ENCODE peak calls at places on chromosomes 16 and 17, in eight cellular contexts. One of them, this sample, is unnamed.

GRCh38 chr17:71864754-71865153 is 256.1 kb upstream of the SOX9 start:
- DNase-seq in nucleus accumbens: no peak
- DNase-seq in RPMI7951: no peak
- DNase-seq in fibroblast of the aortic adventitia: no peak
- DNase-seq in body of pancreas: no peak
- DNase-seq in activated CD4-positive, alpha-beta T cell treated with anti-CD3 and anti-CD28 coated beads for 48 hours: no peak
- DNase-seq in activated CD8-positive, alpha-beta T cell treated with anti-CD3 and anti-CD28 coated beads for 36 hours: no peak
- DNase-seq in stimulated activated naive B cell treated with anti-CD40 and anti-IgM and Interleukin-4, amounts not matched to agents 10 μg/mL and 1 μg/mL and 100 μg/mL, for 72 hours: no peak
- DNase-seq in this sample: no peak

GRCh38 chr16:72637306-72637705 is 410.6 kb downstream of the ZFHX3 start:
- DNase-seq in nucleus accumbens: no peak
- DNase-seq in RPMI7951: peak; percentile 74
- DNase-seq in fibroblast of the aortic adventitia: peak; percentile 85
- DNase-seq in body of pancreas: no peak
- DNase-seq in activated CD4-positive, alpha-beta T cell treated with anti-CD3 and anti-CD28 coated beads for 48 hours: no peak
- DNase-seq in activated CD8-positive, alpha-beta T cell treated with anti-CD3 and anti-CD28 coated beads for 36 hours: no peak
- DNase-seq in stimulated activated naive B cell treated with anti-CD40 and anti-IgM and Interleukin-4, amounts not matched to agents 10 μg/mL and 1 μg/mL and 100 μg/mL, for 72 hours: no peak
- DNase-seq in this sample: no peak

GRCh38 chr16:12423151-12423550 is 380.5 kb downstream of the CPPED1 start:
- DNase-seq in nucleus accumbens: no peak
- DNase-seq in RPMI7951: no peak
- DNase-seq in fibroblast of the aortic adventitia: no peak
- DNase-seq in body of pancreas: no peak
- DNase-seq in activated CD4-positive, alpha-beta T cell treated with anti-CD3 and anti-CD28 coated beads for 48 hours: no peak
- DNase-seq in activated CD8-positive, alpha-beta T cell treated with anti-CD3 and anti-CD28 coated beads for 36 hours: no peak
- DNase-seq in stimulated activated naive B cell treated with anti-CD40 and anti-IgM and Interleukin-4, amounts not matched to agents 10 μg/mL and 1 μg/mL and 100 μg/mL, for 72 hours: no peak
- DNase-seq in this sample: no peak

GRCh38 chr16:86763819-86764218 is 185.5 kb downstream of the FOXL1 start:
- DNase-seq in nucleus accumbens: no peak
- DNase-seq in RPMI7951: peak; percentile 41
- DNase-seq in fibroblast of the aortic adventitia: no peak
- DNase-seq in body of pancreas: no peak
- DNase-seq in activated CD4-positive, alpha-beta T cell treated with anti-CD3 and anti-CD28 coated beads for 48 hours: no peak
- DNase-seq in activated CD8-positive, alpha-beta T cell treated with anti-CD3 and anti-CD28 coated beads for 36 hours: no peak
- DNase-seq in stimulated activated naive B cell treated with anti-CD40 and anti-IgM and Interleukin-4, amounts not matched to agents 10 μg/mL and 1 μg/mL and 100 μg/mL, for 72 hours: no peak
- DNase-seq in this sample: no peak

GRCh38 chr16:58127033-58127556 is 2.1 kb downstream of the CFAP20 start:
- DNase-seq in nucleus accumbens: no peak
- DNase-seq in RPMI7951: peak; percentile 58
- DNase-seq in fibroblast of the aortic adventitia: peak; percentile 39
- DNase-seq in body of pancreas: peak; percentile 30
- DNase-seq in activated CD4-positive, alpha-beta T cell treated with anti-CD3 and anti-CD28 coated beads for 48 hours: peak; percentile 17
- DNase-seq in activated CD8-positive, alpha-beta T cell treated with anti-CD3 and anti-CD28 coated beads for 36 hours: peak; percentile 53
- DNase-seq in stimulated activated naive B cell treated with anti-CD40 and anti-IgM and Interleukin-4, amounts not matched to agents 10 μg/mL and 1 μg/mL and 100 μg/mL, for 72 hours: no peak
- DNase-seq in this sample: peak; percentile 52

GRCh38 chr17:40458001-40458791 is 14.9 kb downstream of the IGFBP4 start:
- DNase-seq in nucleus accumbens: no peak
- DNase-seq in RPMI7951: peak; percentile 73
- DNase-seq in fibroblast of the aortic adventitia: peak; percentile 97
- DNase-seq in body of pancreas: peak; percentile 36
- DNase-seq in activated CD4-positive, alpha-beta T cell treated with anti-CD3 and anti-CD28 coated beads for 48 hours: no peak
- DNase-seq in activated CD8-positive, alpha-beta T cell treated with anti-CD3 and anti-CD28 coated beads for 36 hours: no peak
- DNase-seq in stimulated activated naive B cell treated with anti-CD40 and anti-IgM and Interleukin-4, amounts not matched to agents 10 μg/mL and 1 μg/mL and 100 μg/mL, for 72 hours: no peak
- DNase-seq in this sample: no peak

GRCh38 chr16:48911700-48912099 is 301.7 kb upstream of the N4BP1 start:
- DNase-seq in nucleus accumbens: no peak
- DNase-seq in RPMI7951: no peak
- DNase-seq in fibroblast of the aortic adventitia: peak; percentile 3
- DNase-seq in body of pancreas: no peak
- DNase-seq in activated CD4-positive, alpha-beta T cell treated with anti-CD3 and anti-CD28 coated beads for 48 hours: no peak
- DNase-seq in activated CD8-positive, alpha-beta T cell treated with anti-CD3 and anti-CD28 coated beads for 36 hours: no peak
- DNase-seq in stimulated activated naive B cell treated with anti-CD40 and anti-IgM and Interleukin-4, amounts not matched to agents 10 μg/mL and 1 μg/mL and 100 μg/mL, for 72 hours: no peak
- DNase-seq in this sample: peak; percentile 2

GRCh38 chr17:82327757-82328140 is 5.8 kb downstream of the SECTM1 start:
- DNase-seq in nucleus accumbens: no peak
- DNase-seq in RPMI7951: no peak
- DNase-seq in fibroblast of the aortic adventitia: no peak
- DNase-seq in body of pancreas: no peak
- DNase-seq in activated CD4-positive, alpha-beta T cell treated with anti-CD3 and anti-CD28 coated beads for 48 hours: no peak
- DNase-seq in activated CD8-positive, alpha-beta T cell treated with anti-CD3 and anti-CD28 coated beads for 36 hours: no peak
- DNase-seq in stimulated activated naive B cell treated with anti-CD40 and anti-IgM and Interleukin-4, amounts not matched to agents 10 μg/mL and 1 μg/mL and 100 μg/mL, for 72 hours: no peak
- DNase-seq in this sample: no peak

GRCh38 chr16:11395008-11395948 is 50.0 kb downstream of the RMI2 start:
- DNase-seq in nucleus accumbens: no peak
- DNase-seq in RPMI7951: no peak
- DNase-seq in fibroblast of the aortic adventitia: no peak
- DNase-seq in body of pancreas: no peak
- DNase-seq in activated CD4-positive, alpha-beta T cell treated with anti-CD3 and anti-CD28 coated beads for 48 hours: no peak
- DNase-seq in activated CD8-positive, alpha-beta T cell treated with anti-CD3 and anti-CD28 coated beads for 36 hours: no peak
- DNase-seq in stimulated activated naive B cell treated with anti-CD40 and anti-IgM and Interleukin-4, amounts not matched to agents 10 μg/mL and 1 μg/mL and 100 μg/mL, for 72 hours: no peak
- DNase-seq in this sample: no peak

GRCh38 chr17:64231567-64232141 is 31.4 kb downstream of the TEX2 start:
- DNase-seq in nucleus accumbens: no peak
- DNase-seq in RPMI7951: no peak
- DNase-seq in fibroblast of the aortic adventitia: no peak
- DNase-seq in body of pancreas: no peak
- DNase-seq in activated CD4-positive, alpha-beta T cell treated with anti-CD3 and anti-CD28 coated beads for 48 hours: no peak
- DNase-seq in activated CD8-positive, alpha-beta T cell treated with anti-CD3 and anti-CD28 coated beads for 36 hours: no peak
- DNase-seq in stimulated activated naive B cell treated with anti-CD40 and anti-IgM and Interleukin-4, amounts not matched to agents 10 μg/mL and 1 μg/mL and 100 μg/mL, for 72 hours: no peak
- DNase-seq in this sample: no peak

GRCh38 chr17:21282231-21282630 is 2.3 kb upstream of the MAP2K3 start:
- DNase-seq in nucleus accumbens: no peak
- DNase-seq in RPMI7951: peak; percentile 94
- DNase-seq in fibroblast of the aortic adventitia: peak; percentile 98
- DNase-seq in body of pancreas: no peak
- DNase-seq in activated CD4-positive, alpha-beta T cell treated with anti-CD3 and anti-CD28 coated beads for 48 hours: peak; percentile 24
- DNase-seq in activated CD8-positive, alpha-beta T cell treated with anti-CD3 and anti-CD28 coated beads for 36 hours: no peak
- DNase-seq in stimulated activated naive B cell treated with anti-CD40 and anti-IgM and Interleukin-4, amounts not matched to agents 10 μg/mL and 1 μg/mL and 100 μg/mL, for 72 hours: no peak
- DNase-seq in this sample: no peak

GRCh38 chr17:6276711-6277110 is 158.2 kb downstream of the AIPL1 start:
- DNase-seq in nucleus accumbens: no peak
- DNase-seq in RPMI7951: no peak
- DNase-seq in fibroblast of the aortic adventitia: no peak
- DNase-seq in body of pancreas: no peak
- DNase-seq in activated CD4-positive, alpha-beta T cell treated with anti-CD3 and anti-CD28 coated beads for 48 hours: no peak
- DNase-seq in activated CD8-positive, alpha-beta T cell treated with anti-CD3 and anti-CD28 coated beads for 36 hours: no peak
- DNase-seq in stimulated activated naive B cell treated with anti-CD40 and anti-IgM and Interleukin-4, amounts not matched to agents 10 μg/mL and 1 μg/mL and 100 μg/mL, for 72 hours: no peak
- DNase-seq in this sample: no peak

GRCh38 chr16:82263456-82264159 is 93.6 kb upstream of the MPHOSPH6 start:
- DNase-seq in nucleus accumbens: peak; percentile 66
- DNase-seq in RPMI7951: peak; percentile 52
- DNase-seq in fibroblast of the aortic adventitia: peak; percentile 68
- DNase-seq in body of pancreas: peak; percentile 59
- DNase-seq in activated CD4-positive, alpha-beta T cell treated with anti-CD3 and anti-CD28 coated beads for 48 hours: peak; percentile 61
- DNase-seq in activated CD8-positive, alpha-beta T cell treated with anti-CD3 and anti-CD28 coated beads for 36 hours: peak; percentile 68
- DNase-seq in stimulated activated naive B cell treated with anti-CD40 and anti-IgM and Interleukin-4, amounts not matched to agents 10 μg/mL and 1 μg/mL and 100 μg/mL, for 72 hours: peak; percentile 23
- DNase-seq in this sample: peak; percentile 14

GRCh38 chr17:46851029-46851741 is at the start of gene WNT9B:
- DNase-seq in nucleus accumbens: peak; percentile 13
- DNase-seq in RPMI7951: no peak
- DNase-seq in fibroblast of the aortic adventitia: no peak
- DNase-seq in body of pancreas: peak; percentile 55
- DNase-seq in activated CD4-positive, alpha-beta T cell treated with anti-CD3 and anti-CD28 coated beads for 48 hours: peak; percentile 28
- DNase-seq in activated CD8-positive, alpha-beta T cell treated with anti-CD3 and anti-CD28 coated beads for 36 hours: no peak
- DNase-seq in stimulated activated naive B cell treated with anti-CD40 and anti-IgM and Interleukin-4, amounts not matched to agents 10 μg/mL and 1 μg/mL and 100 μg/mL, for 72 hours: no peak
- DNase-seq in this sample: peak; percentile 70

GRCh38 chr16:3945751-3946603 is 65.5 kb upstream of the CREBBP start:
- DNase-seq in nucleus accumbens: no peak
- DNase-seq in RPMI7951: peak; percentile 95
- DNase-seq in fibroblast of the aortic adventitia: peak; percentile 99
- DNase-seq in body of pancreas: peak; percentile 48
- DNase-seq in activated CD4-positive, alpha-beta T cell treated with anti-CD3 and anti-CD28 coated beads for 48 hours: no peak
- DNase-seq in activated CD8-positive, alpha-beta T cell treated with anti-CD3 and anti-CD28 coated beads for 36 hours: no peak
- DNase-seq in stimulated activated naive B cell treated with anti-CD40 and anti-IgM and Interleukin-4, amounts not matched to agents 10 μg/mL and 1 μg/mL and 100 μg/mL, for 72 hours: no peak
- DNase-seq in this sample: no peak

GRCh38 chr16:89374393-89374948 is 115.9 kb downstream of the ANKRD11 start:
- DNase-seq in nucleus accumbens: peak; percentile 57
- DNase-seq in RPMI7951: peak; percentile 75
- DNase-seq in fibroblast of the aortic adventitia: no peak
- DNase-seq in body of pancreas: no peak
- DNase-seq in activated CD4-positive, alpha-beta T cell treated with anti-CD3 and anti-CD28 coated beads for 48 hours: no peak
- DNase-seq in activated CD8-positive, alpha-beta T cell treated with anti-CD3 and anti-CD28 coated beads for 36 hours: no peak
- DNase-seq in stimulated activated naive B cell treated with anti-CD40 and anti-IgM and Interleukin-4, amounts not matched to agents 10 μg/mL and 1 μg/mL and 100 μg/mL, for 72 hours: no peak
- DNase-seq in this sample: no peak

GRCh38 chr17:75270218-75270965 is 639 bp downstream of the MIF4GD start:
- DNase-seq in nucleus accumbens: peak; percentile 52
- DNase-seq in RPMI7951: peak; percentile 67
- DNase-seq in fibroblast of the aortic adventitia: peak; percentile 70
- DNase-seq in body of pancreas: peak; percentile 71
- DNase-seq in activated CD4-positive, alpha-beta T cell treated with anti-CD3 and anti-CD28 coated beads for 48 hours: peak; percentile 69
- DNase-seq in activated CD8-positive, alpha-beta T cell treated with anti-CD3 and anti-CD28 coated beads for 36 hours: peak; percentile 70
- DNase-seq in stimulated activated naive B cell treated with anti-CD40 and anti-IgM and Interleukin-4, amounts not matched to agents 10 μg/mL and 1 μg/mL and 100 μg/mL, for 72 hours: peak; percentile 69
- DNase-seq in this sample: no peak

GRCh38 chr17:75623386-75623785 is 9.8 kb upstream of the SMIM5 start:
- DNase-seq in nucleus accumbens: no peak
- DNase-seq in RPMI7951: no peak
- DNase-seq in fibroblast of the aortic adventitia: no peak
- DNase-seq in body of pancreas: no peak
- DNase-seq in activated CD4-positive, alpha-beta T cell treated with anti-CD3 and anti-CD28 coated beads for 48 hours: no peak
- DNase-seq in activated CD8-positive, alpha-beta T cell treated with anti-CD3 and anti-CD28 coated beads for 36 hours: no peak
- DNase-seq in stimulated activated naive B cell treated with anti-CD40 and anti-IgM and Interleukin-4, amounts not matched to agents 10 μg/mL and 1 μg/mL and 100 μg/mL, for 72 hours: no peak
- DNase-seq in this sample: no peak

GRCh38 chr16:72099377-72099818 is 5.8 kb downstream of the DHX38 start:
- DNase-seq in nucleus accumbens: peak; percentile 38
- DNase-seq in RPMI7951: peak; percentile 51
- DNase-seq in fibroblast of the aortic adventitia: peak; percentile 64
- DNase-seq in body of pancreas: peak; percentile 53
- DNase-seq in activated CD4-positive, alpha-beta T cell treated with anti-CD3 and anti-CD28 coated beads for 48 hours: peak; percentile 63
- DNase-seq in activated CD8-positive, alpha-beta T cell treated with anti-CD3 and anti-CD28 coated beads for 36 hours: peak; percentile 72
- DNase-seq in stimulated activated naive B cell treated with anti-CD40 and anti-IgM and Interleukin-4, amounts not matched to agents 10 μg/mL and 1 μg/mL and 100 μg/mL, for 72 hours: peak; percentile 22
- DNase-seq in this sample: peak; percentile 4

GRCh38 chr17:6556121-6557039 is at the start of gene PITPNM3:
- DNase-seq in nucleus accumbens: no peak
- DNase-seq in RPMI7951: no peak
- DNase-seq in fibroblast of the aortic adventitia: no peak
- DNase-seq in body of pancreas: no peak
- DNase-seq in activated CD4-positive, alpha-beta T cell treated with anti-CD3 and anti-CD28 coated beads for 48 hours: no peak
- DNase-seq in activated CD8-positive, alpha-beta T cell treated with anti-CD3 and anti-CD28 coated beads for 36 hours: no peak
- DNase-seq in stimulated activated naive B cell treated with anti-CD40 and anti-IgM and Interleukin-4, amounts not matched to agents 10 μg/mL and 1 μg/mL and 100 μg/mL, for 72 hours: no peak
- DNase-seq in this sample: no peak

GRCh38 chr16:55623640-55624039 is 32.1 kb upstream of the SLC6A2 start:
- DNase-seq in nucleus accumbens: no peak
- DNase-seq in RPMI7951: no peak
- DNase-seq in fibroblast of the aortic adventitia: no peak
- DNase-seq in body of pancreas: no peak
- DNase-seq in activated CD4-positive, alpha-beta T cell treated with anti-CD3 and anti-CD28 coated beads for 48 hours: no peak
- DNase-seq in activated CD8-positive, alpha-beta T cell treated with anti-CD3 and anti-CD28 coated beads for 36 hours: no peak
- DNase-seq in stimulated activated naive B cell treated with anti-CD40 and anti-IgM and Interleukin-4, amounts not matched to agents 10 μg/mL and 1 μg/mL and 100 μg/mL, for 72 hours: no peak
- DNase-seq in this sample: no peak

GRCh38 chr16:85574672-85575475 is 38.2 kb upstream of the GSE1 start:
- DNase-seq in nucleus accumbens: no peak
- DNase-seq in RPMI7951: no peak
- DNase-seq in fibroblast of the aortic adventitia: no peak
- DNase-seq in body of pancreas: no peak
- DNase-seq in activated CD4-positive, alpha-beta T cell treated with anti-CD3 and anti-CD28 coated beads for 48 hours: no peak
- DNase-seq in activated CD8-positive, alpha-beta T cell treated with anti-CD3 and anti-CD28 coated beads for 36 hours: no peak
- DNase-seq in stimulated activated naive B cell treated with anti-CD40 and anti-IgM and Interleukin-4, amounts not matched to agents 10 μg/mL and 1 μg/mL and 100 μg/mL, for 72 hours: no peak
- DNase-seq in this sample: peak; percentile 26

GRCh38 chr17:64036198-64036922 is 15.9 kb upstream of the ICAM2 start:
- DNase-seq in nucleus accumbens: no peak
- DNase-seq in RPMI7951: no peak
- DNase-seq in fibroblast of the aortic adventitia: no peak
- DNase-seq in body of pancreas: no peak
- DNase-seq in activated CD4-positive, alpha-beta T cell treated with anti-CD3 and anti-CD28 coated beads for 48 hours: no peak
- DNase-seq in activated CD8-positive, alpha-beta T cell treated with anti-CD3 and anti-CD28 coated beads for 36 hours: no peak
- DNase-seq in stimulated activated naive B cell treated with anti-CD40 and anti-IgM and Interleukin-4, amounts not matched to agents 10 μg/mL and 1 μg/mL and 100 μg/mL, for 72 hours: no peak
- DNase-seq in this sample: no peak

GRCh38 chr17:9987779-9988585 is 82.9 kb upstream of the RCVRN start:
- DNase-seq in nucleus accumbens: no peak
- DNase-seq in RPMI7951: peak; percentile 25
- DNase-seq in fibroblast of the aortic adventitia: peak; percentile 12
- DNase-seq in body of pancreas: peak; percentile 19
- DNase-seq in activated CD4-positive, alpha-beta T cell treated with anti-CD3 and anti-CD28 coated beads for 48 hours: peak; percentile 24
- DNase-seq in activated CD8-positive, alpha-beta T cell treated with anti-CD3 and anti-CD28 coated beads for 36 hours: peak; percentile 33
- DNase-seq in stimulated activated naive B cell treated with anti-CD40 and anti-IgM and Interleukin-4, amounts not matched to agents 10 μg/mL and 1 μg/mL and 100 μg/mL, for 72 hours: no peak
- DNase-seq in this sample: no peak

GRCh38 chr16:14427371-14427948 is 202.6 kb downstream of the PARN start:
- DNase-seq in nucleus accumbens: peak; percentile 62
- DNase-seq in RPMI7951: peak; percentile 39
- DNase-seq in fibroblast of the aortic adventitia: peak; percentile 41
- DNase-seq in body of pancreas: no peak
- DNase-seq in activated CD4-positive, alpha-beta T cell treated with anti-CD3 and anti-CD28 coated beads for 48 hours: no peak
- DNase-seq in activated CD8-positive, alpha-beta T cell treated with anti-CD3 and anti-CD28 coated beads for 36 hours: no peak
- DNase-seq in stimulated activated naive B cell treated with anti-CD40 and anti-IgM and Interleukin-4, amounts not matched to agents 10 μg/mL and 1 μg/mL and 100 μg/mL, for 72 hours: no peak
- DNase-seq in this sample: no peak

GRCh38 chr17:48335858-48336500 is 94.0 kb downstream of the SKAP1 start:
- DNase-seq in nucleus accumbens: no peak
- DNase-seq in RPMI7951: peak; percentile 62
- DNase-seq in fibroblast of the aortic adventitia: peak; percentile 83
- DNase-seq in body of pancreas: no peak
- DNase-seq in activated CD4-positive, alpha-beta T cell treated with anti-CD3 and anti-CD28 coated beads for 48 hours: no peak
- DNase-seq in activated CD8-positive, alpha-beta T cell treated with anti-CD3 and anti-CD28 coated beads for 36 hours: no peak
- DNase-seq in stimulated activated naive B cell treated with anti-CD40 and anti-IgM and Interleukin-4, amounts not matched to agents 10 μg/mL and 1 μg/mL and 100 μg/mL, for 72 hours: no peak
- DNase-seq in this sample: peak; percentile 57